ENCODE peak calls at places on chromosomes 2 and 18, in five cellular contexts. M is tibial nerve, U is hepatocyte, A is H7, T is AG04450. R is an unnamed sample. For H3K27me3, the result is how much of the 10 kb centered on the place peaks cover.

GRCh38 chr2:197920088-197920487 is 115.7 kb downstream of the PLCL1 start:
- DNase-seq in M (no peak), U (no peak), A (no peak), T (no peak), R (no peak)

GRCh38 chr18:37247499-37248161 is 318.0 kb downstream of the CELF4 start:
- DNase-seq in M (no peak), U (no peak), A (peak), T (no peak), R (no peak)

GRCh38 chr2:176178271-176178806 is 10.1 kb upstream of the HOXD1 start:
- DNase-seq in M (no peak), U (no peak), A (peak), T (no peak), R (peak)

GRCh38 chr2:196823750-196824149 is 14.6 kb upstream of the C2orf66 start:
- DNase-seq in M (no peak), U (peak), A (no peak), T (peak), R (peak)

GRCh38 chr2:189440947-189441708 is at the start of gene WDR75:
- DNase-seq in M (peak), U (peak), A (peak), T (peak), R (peak)

GRCh38 chr2:44769349-44770005 is 172.0 kb upstream of the SIX3 start:
- DNase-seq in M (no peak), U (no peak), A (no peak), T (no peak), R (no peak)

GRCh38 chr2:234595829-234596228 is 98.9 kb upstream of the ARL4C start:
- DNase-seq in M (no peak), U (no peak), A (no peak), T (peak), R (peak)

GRCh38 chr2:205681836-205682238 is 464 bp upstream of the NRP2 start:
- DNase-seq in M (no peak), U (no peak), A (peak), T (no peak), R (peak)

GRCh38 chr2:45128580-45128997 is 119.3 kb upstream of the SIX2 start:
- DNase-seq in M (peak), U (peak), A (no peak), T (peak), R (peak)

GRCh38 chr2:164843346-164843841 is 1.8 kb upstream of the COBLL1 start:
- DNase-seq in M (no peak), U (peak), A (no peak), T (no peak), R (peak)

GRCh38 chr2:126799306-126799705 is 99.4 kb upstream of the TEX51 start:
- DNase-seq in M (no peak), U (no peak), A (no peak), T (no peak), R (no peak)

GRCh38 chr2:129888896-129889295 is 90.6 kb upstream of the RAB6C start:
- DNase-seq in M (no peak), U (peak), A (no peak), T (no peak), R (peak)

GRCh38 chr18:27605107-27605834 is 420.2 kb upstream of the CHST9 start:
- DNase-seq in M (peak), U (peak), A (peak), T (peak), R (peak)

GRCh38 chr2:44077942-44078511 is 82.2 kb upstream of the LRPPRC start:
- DNase-seq in M (no peak), U (no peak), A (no peak), T (no peak), R (no peak)

GRCh38 chr2:168694876-168695275 is 107.6 kb upstream of the NOSTRIN start:
- DNase-seq in M (no peak), U (no peak), A (no peak), T (no peak), R (no peak)

GRCh38 chr2:113755690-113756063 is 765 bp downstream of the SLC35F5 start:
- DNase-seq in M (peak), U (peak), A (peak), T (no peak), R (peak)

GRCh38 chr2:216687646-216688045 is 7.7 kb downstream of the IGFBP5 start:
- DNase-seq in M (no peak), U (no peak), A (peak), T (no peak), R (peak)

GRCh38 chr18:26700728-26701127 is 152.4 kb upstream of the KCTD1 start:
- DNase-seq in M (no peak), U (no peak), A (no peak), T (no peak), R (no peak)

GRCh38 chr2:101613073-101613704 is 84.3 kb upstream of the MAP4K4 start:
- DNase-seq in M (no peak), U (no peak), A (no peak), T (no peak), R (no peak)

GRCh38 chr2:208415897-208416296 is 9.3 kb downstream of the PTH2R start:
- DNase-seq in M (no peak), U (no peak), A (no peak), T (no peak), R (no peak)

GRCh38 chr2:205054789-205055188 is 509.5 kb downstream of the PARD3B start:
- DNase-seq in M (no peak), U (no peak), A (no peak), T (no peak), R (no peak)

GRCh38 chr2:98479959-98480524 is 35.4 kb downstream of the INPP4A start:
- DNase-seq in M (no peak), U (peak), A (peak), T (no peak), R (peak)

GRCh38 chr2:106562826-106563594 is 75.8 kb downstream of the CD8B2 start:
- DNase-seq in M (no peak), U (peak), A (peak), T (no peak), R (peak)

GRCh38 chr2:231364961-231365810 is 30.3 kb upstream of the B3GNT7 start:
- DNase-seq in M (no peak), U (peak), A (peak), T (peak), R (peak)

GRCh38 chr2:227818569-227819397 is 5.1 kb downstream of the CCL20 start:
- DNase-seq in M (peak), U (peak), A (no peak), T (no peak), R (no peak)

GRCh38 chr2:902584-902983 is 48.1 kb upstream of the SNTG2 start:
- DNase-seq in M (no peak), U (no peak), A (no peak), T (no peak), R (no peak)

GRCh38 chr18:69992776-69993175 is 45.1 kb upstream of the CD226 start:
- DNase-seq in M (no peak), U (no peak), A (no peak), T (no peak), R (peak)

GRCh38 chr2:9820020-9820973 is 23.0 kb upstream of the TAF1B start:
- DNase-seq in M (no peak), U (no peak), A (peak), T (no peak), R (peak)

GRCh38 chr2:194550702-194551101 is 1106.3 kb upstream of the SLC39A10 start:
- DNase-seq in M (no peak), U (no peak), A (no peak), T (no peak), R (no peak)

GRCh38 chr18:54906636-54907180 is 52.6 kb downstream of the CCDC68 start:
- DNase-seq in M (no peak), U (no peak), A (no peak), T (no peak), R (peak)

GRCh38 chr2:16407358-16407757 is 258.3 kb downstream of the CYRIA start:
- DNase-seq in M (no peak), U (no peak), A (no peak), T (no peak), R (no peak)

GRCh38 chr2:118492335-118492734 is 355.1 kb downstream of the EN1 start:
- DNase-seq in M (no peak), U (peak), A (no peak), T (no peak), R (no peak)

GRCh38 chr2:134104754-134105153 is 149.1 kb upstream of the MGAT5 start:
- DNase-seq in M (no peak), U (no peak), A (no peak), T (no peak), R (no peak)

GRCh38 chr2:237435844-237436590 is 22.1 kb upstream of the COL6A3 start:
- DNase-seq in M (peak), U (no peak), A (no peak), T (no peak), R (peak)

GRCh38 chr2:120226296-120226695 is 3.1 kb upstream of the TMEM185B start:
- DNase-seq in M (no peak), U (no peak), A (no peak), T (no peak), R (no peak)

GRCh38 chr2:144550916-144551315 is 31.0 kb upstream of the ZEB2 start:
- DNase-seq in M (no peak), U (no peak), A (no peak), T (no peak), R (peak)

GRCh38 chr18:76747676-76748075 is 74.7 kb upstream of the ZNF236 start:
- DNase-seq in M (no peak), U (no peak), A (no peak), T (no peak), R (no peak)

GRCh38 chr18:57431512-57432080 is 3.6 kb upstream of the ONECUT2 start:
- DNase-seq in M (no peak), U (no peak), A (no peak), T (no peak), R (no peak)
- H3K27me3 ChIP-seq in M (half or more), U (half or more), A (half or more), T (half or more), R (half or more)

DNA sequence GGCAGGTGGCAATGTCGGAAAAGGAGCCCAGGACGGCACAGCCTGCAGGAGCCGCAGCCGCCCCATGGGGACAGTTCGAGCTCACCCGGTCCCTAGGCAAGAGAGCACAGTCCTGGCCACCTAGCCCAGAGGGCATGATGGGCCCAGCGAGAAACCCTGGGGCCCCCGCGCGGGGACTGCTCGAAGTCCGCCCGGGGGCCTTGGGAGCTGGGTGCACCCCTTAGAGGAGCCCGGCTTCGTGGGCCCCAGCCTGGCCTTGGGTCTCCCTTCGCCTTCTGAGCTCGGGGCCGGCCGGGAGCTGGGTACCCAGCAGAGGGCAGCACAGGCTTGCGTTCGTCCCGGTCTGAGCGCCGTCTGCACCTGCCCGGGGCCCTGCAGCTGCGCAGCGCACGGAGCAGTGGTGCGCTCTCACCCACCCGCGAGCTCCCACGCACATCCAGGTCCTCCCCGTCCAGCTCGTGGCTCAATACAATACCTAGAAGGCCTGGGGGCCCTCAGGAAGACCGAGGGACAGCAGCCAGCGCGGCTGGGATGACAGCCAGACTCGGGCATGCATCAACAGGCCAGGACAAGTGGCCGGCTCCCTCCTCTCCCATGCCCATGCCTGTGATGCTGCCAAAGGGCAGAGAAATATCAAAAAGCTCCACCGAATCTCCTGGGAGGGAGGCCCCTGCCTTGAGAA is 96.2 kb upstream of the ZNF532 start:
- DNase-seq in M (peak), U (peak), A (peak), T (no peak), R (peak)
- H3K4me3 ChIP-seq in M (peak), U (no peak), A (peak), T (peak), R (peak)

GRCh38 chr2:239835056-239835455 is 190.1 kb downstream of the NDUFA10 start:
- DNase-seq in M (no peak), U (no peak), A (peak), T (no peak), R (no peak)
- H3K27me3 ChIP-seq in M (under half), U (under half), A (under half), T (under half), R (under half)

GRCh38 chr2:14223576-14223975 is 408.9 kb upstream of the LRATD1 start:
- DNase-seq in M (no peak), U (no peak), A (no peak), T (no peak), R (no peak)
- H3K4me3 ChIP-seq in M (no peak), U (no peak), A (no peak), T (no peak), R (no peak)

DNA sequence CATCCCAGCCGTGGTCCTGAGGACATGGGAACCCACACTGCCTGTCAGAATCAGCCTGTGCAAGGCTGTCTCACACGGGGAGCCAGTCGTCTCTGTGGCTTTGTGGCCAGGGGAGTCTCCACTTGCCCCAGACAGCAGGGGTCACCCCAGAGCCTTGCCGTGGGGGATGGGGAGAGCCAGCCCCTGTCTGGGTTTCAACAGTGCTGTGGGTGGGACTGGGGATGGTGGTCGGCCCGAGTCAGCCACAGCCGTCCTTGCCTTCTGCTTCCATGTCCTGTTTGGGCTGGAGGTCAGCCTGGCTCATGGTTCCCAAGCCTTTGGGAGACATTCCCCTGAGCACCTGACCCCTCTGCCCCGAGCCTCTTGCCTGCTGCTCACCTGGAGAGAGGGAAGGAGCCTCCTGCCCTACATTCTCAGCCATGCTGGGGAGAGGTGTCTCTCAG is 19.6 kb downstream of the GPR35 start:
- DNase-seq in M (no peak), U (no peak), A (peak), T (no peak), R (no peak)
- H3K27me3 ChIP-seq in M (half or more), U (under half), A (under half), T (under half), R (under half)

DNA sequence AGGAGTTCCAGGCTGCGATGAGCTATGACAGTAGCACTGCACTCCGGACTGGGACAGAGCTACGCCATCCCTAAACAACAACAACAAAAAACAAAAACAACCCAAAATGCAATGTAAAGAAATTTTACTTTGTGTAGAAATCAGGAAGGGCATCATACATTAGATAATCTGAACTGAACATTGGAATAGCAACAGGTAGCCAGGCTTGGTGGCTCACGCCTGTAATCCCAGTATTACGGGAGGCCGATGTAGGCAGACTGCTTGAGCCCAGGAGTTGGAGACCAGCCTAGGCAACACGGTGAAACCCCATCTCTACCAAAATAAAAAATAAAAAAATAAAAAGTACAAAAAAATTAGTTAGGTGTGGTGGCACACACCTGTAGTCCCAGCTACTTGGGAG is 2.1 kb upstream of the PNO1 start:
- DNase-seq in M (no peak), U (no peak), A (no peak), T (no peak), R (no peak)
- H3K4me3 ChIP-seq in M (no peak), U (no peak), A (no peak), T (no peak), R (no peak)

GRCh38 chr2:26898480-26899058 is 50.6 kb downstream of the DPYSL5 start:
- DNase-seq in M (no peak), U (no peak), A (no peak), T (no peak), R (no peak)

GRCh38 chr2:26901326-26902183 is 53.6 kb downstream of the DPYSL5 start:
- DNase-seq in M (no peak), U (no peak), A (peak), T (no peak), R (no peak)

GRCh38 chr2:26900831-26901321 is 52.9 kb downstream of the DPYSL5 start:
- DNase-seq in M (no peak), U (no peak), A (no peak), T (no peak), R (peak)

GRCh38 chr2:26899500-26900164 is 51.7 kb downstream of the DPYSL5 start:
- DNase-seq in M (no peak), U (no peak), A (no peak), T (no peak), R (no peak)

GRCh38 chr2:26897807-26898479 is 50.0 kb downstream of the DPYSL5 start:
- DNase-seq in M (no peak), U (no peak), A (no peak), T (no peak), R (no peak)
- H3K27me3 ChIP-seq in M (under half), U (under half), A (under half), T (under half), R (under half)

GRCh38 chr2:239222346-239223028 is 178.3 kb downstream of the HDAC4 start:
- DNase-seq in M (no peak), U (no peak), A (no peak), T (no peak), R (peak)
- H3K4me3 ChIP-seq in M (no peak), U (no peak), A (no peak), T (no peak), R (peak)

DNA sequence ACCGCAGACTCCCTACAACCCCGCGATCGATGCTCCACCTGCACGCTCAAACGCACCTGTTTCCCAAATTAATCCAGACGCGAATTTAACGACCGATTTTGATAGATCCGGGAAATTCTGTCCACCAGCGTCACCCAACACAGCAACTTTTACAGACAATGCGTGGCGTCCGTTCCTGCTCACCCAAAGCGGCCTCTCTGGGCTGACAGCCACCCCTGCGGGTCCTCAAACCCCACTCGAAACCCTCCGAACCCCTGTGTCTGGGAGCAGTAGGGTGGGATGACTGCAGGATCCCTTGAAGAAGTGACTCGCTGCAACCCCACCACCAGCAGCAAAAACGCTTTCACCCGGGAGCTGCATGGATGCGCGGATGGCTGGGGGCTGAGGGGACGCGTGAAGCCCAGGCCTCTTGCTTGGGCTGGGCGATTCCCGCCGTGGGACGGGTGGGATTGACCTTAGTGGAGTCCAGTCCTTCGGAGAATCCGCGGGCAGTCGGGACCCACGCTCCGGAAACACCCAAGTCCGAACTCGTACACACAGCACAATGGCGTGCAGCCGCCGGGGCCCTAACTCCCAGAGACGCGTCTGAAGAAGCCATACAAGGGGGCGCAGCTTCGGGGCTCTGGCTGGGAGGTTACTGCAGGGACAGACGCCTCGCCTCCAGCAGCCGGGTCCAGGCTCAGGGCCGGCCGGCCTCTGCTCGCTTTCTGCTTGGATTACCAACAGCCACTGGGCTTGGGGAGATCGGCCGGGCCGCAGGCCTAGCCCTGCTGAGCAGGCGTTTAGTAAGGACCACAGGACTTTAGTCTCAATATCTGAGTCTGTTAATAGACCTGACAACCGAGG is 31.1 kb upstream of the ATP6V1B1 start:
- DNase-seq in M (no peak), U (no peak), A (peak), T (no peak), R (no peak)
- H3K27me3 ChIP-seq in M (half or more), U (half or more), A (half or more), T (under half), R (under half)

GRCh38 chr2:159208449-159208848 is 78.1 kb downstream of the WDSUB1 start:
- DNase-seq in M (no peak), U (no peak), A (peak), T (no peak), R (no peak)

GRCh38 chr2:159213296-159213695 is 73.2 kb downstream of the WDSUB1 start:
- DNase-seq in M (no peak), U (no peak), A (no peak), T (no peak), R (no peak)

GRCh38 chr2:159214325-159214865 is 72.1 kb downstream of the WDSUB1 start:
- DNase-seq in M (no peak), U (no peak), A (no peak), T (no peak), R (no peak)

GRCh38 chr2:159209341-159210306 is 76.9 kb downstream of the WDSUB1 start:
- DNase-seq in M (no peak), U (no peak), A (no peak), T (no peak), R (no peak)

GRCh38 chr2:159211447-159212396 is 74.8 kb downstream of the WDSUB1 start:
- DNase-seq in M (no peak), U (peak), A (peak), T (no peak), R (no peak)
- H3K4me3 ChIP-seq in M (no peak), U (no peak), A (no peak), T (no peak), R (no peak)

R was measured in GM23248.